ENCODE peak calls at places on chromosome 16, in five cellular contexts. X is activated T-cell treated with anti-CD3 and anti-CD28 coated beads, Interleukin-2, amount 50 U/mL, for 72 hours; D is A549; T is ELF-1; V is effector CD4-positive, alpha-beta T cell. S is an unnamed sample.

GRCh38 chr16:27639588-27640276 is 89.8 kb downstream of the KATNIP start:
- DNase-seq in X (peak), D (peak), T (peak), V (no peak), S (peak)

GRCh38 chr16:66858740-66859396 is 14.7 kb downstream of the CA7 start:
- DNase-seq in X (no peak), D (no peak), T (no peak), V (no peak), S (peak)

GRCh38 chr16:56337131-56337857 is 88.1 kb downstream of the AMFR start:
- DNase-seq in X (no peak), D (no peak), T (no peak), V (no peak), S (no peak)

GRCh38 chr16:4085405-4085970 is 30.8 kb downstream of the ADCY9 start:
- DNase-seq in X (no peak), D (peak), T (peak), V (no peak), S (no peak)

GRCh38 chr16:11843861-11844260 is 7.5 kb downstream of the RSL1D1 start:
- DNase-seq in X (no peak), D (no peak), T (no peak), V (no peak), S (no peak)

GRCh38 chr16:13866073-13866472 is 53.9 kb upstream of the ERCC4 start:
- DNase-seq in X (peak), D (peak), T (peak), V (peak), S (peak)

GRCh38 chr16:70749006-70749678 is 51.8 kb downstream of the VAC14 start:
- DNase-seq in X (no peak), D (no peak), T (no peak), V (no peak), S (no peak)

GRCh38 chr16:86740817-86741799 is 162.8 kb downstream of the FOXL1 start:
- DNase-seq in X (no peak), D (peak), T (peak), V (no peak), S (peak)

GRCh38 chr16:4877298-4877685 is 30.0 kb downstream of the UBN1 start:
- DNase-seq in X (no peak), D (no peak), T (no peak), V (no peak), S (no peak)

GRCh38 chr16:1450218-1450617 is 5.9 kb upstream of the CCDC154 start:
- DNase-seq in X (no peak), D (no peak), T (no peak), V (no peak), S (no peak)

GRCh38 chr16:69097425-69097824 is 8.0 kb upstream of the HAS3 start:
- DNase-seq in X (no peak), D (no peak), T (no peak), V (no peak), S (no peak)

GRCh38 chr16:14564881-14565687 is 65.0 kb downstream of the PARN start:
- DNase-seq in X (no peak), D (peak), T (no peak), V (no peak), S (no peak)

GRCh38 chr16:81486555-81487061 is 42.0 kb downstream of the CMIP start:
- DNase-seq in X (no peak), D (no peak), T (peak), V (no peak), S (peak)

GRCh38 chr16:57564571-57565270 is 22.3 kb downstream of the ADGRG5 start:
- DNase-seq in X (no peak), D (no peak), T (no peak), V (no peak), S (peak)

GRCh38 chr16:75481475-75481874 is 13.8 kb downstream of the CHST6 start:
- DNase-seq in X (no peak), D (peak), T (no peak), V (no peak), S (no peak)